ENCODE peak calls at places on chromosomes 13 and 19, in ten cellular contexts. G is fibroblast of the aortic adventitia, U is vagina, N is neural progenitor cell, S is cardiac muscle cell, D is H9, T is fibroblast of mammary gland, O is MCF 10A, M is HFF-Myc, Z is tibial artery. F is an unnamed sample.

GRCh38 chr19:8444677-8445487 is at the start of gene HNRNPM:
- DNase-seq in D (peak), U (peak), O (peak), N (peak), S (peak), Z (peak), M (peak), T (peak), G (peak), F (peak)

GRCh38 chr13:24694907-24695306 is 14.7 kb downstream of the ATP12A start:
- DNase-seq in D (no peak), Z (no peak), M (no peak), N (no peak), T (no peak), S (no peak), O (no peak), G (no peak), U (no peak), F (no peak)

GRCh38 chr19:38013913-38014575 is 107.0 kb downstream of the SIPA1L3 start:
- DNase-seq in D (no peak), U (no peak), G (no peak), M (no peak), T (no peak), S (no peak), Z (no peak), N (no peak), O (no peak), F (no peak)

GRCh38 chr19:41421314-41421713 is 5.9 kb downstream of the B3GNT8 start:
- DNase-seq in D (no peak), S (no peak), U (no peak), M (no peak), N (no peak), Z (no peak), G (no peak), O (no peak), T (no peak), F (no peak)

GRCh38 chr19:45306522-45307027 is 16.1 kb downstream of the CKM start:
- DNase-seq in T (no peak), Z (no peak), D (peak), O (no peak), M (no peak), U (no peak), N (no peak), G (no peak), S (peak), F (no peak)

GRCh38 chr13:111177803-111178389 is 62.8 kb downstream of the ARHGEF7 start:
- DNase-seq in T (peak), U (no peak), S (no peak), G (peak), N (no peak), Z (no peak), D (no peak), M (no peak), O (peak), F (peak)

GRCh38 chr13:35630551-35631275 is 154.2 kb upstream of the MAB21L1 start:
- DNase-seq in U (no peak), N (peak), Z (no peak), G (peak), D (peak), T (peak), S (peak), O (peak), M (peak), F (peak)

GRCh38 chr13:92681239-92681638 is 545.4 kb upstream of the GPC6 start:
- DNase-seq in U (no peak), Z (no peak), M (no peak), G (no peak), N (no peak), D (peak), O (no peak), T (no peak), S (no peak), F (no peak)

GRCh38 chr19:30897034-30897433 is 452.2 kb downstream of the TSHZ3 start:
- DNase-seq in Z (no peak), N (no peak), U (no peak), G (no peak), D (no peak), M (no peak), S (no peak), O (no peak), T (no peak), F (no peak)

GRCh38 chr19:2610637-2611482 is 91.6 kb downstream of the GNG7 start:
- DNase-seq in G (peak), M (no peak), D (peak), T (peak), Z (peak), S (peak), N (peak), U (no peak), O (peak), F (peak)

GRCh38 chr13:71828117-71828516 is 38.9 kb downstream of the DACH1 start:
- DNase-seq in U (no peak), M (no peak), T (no peak), Z (no peak), S (peak), O (no peak), D (no peak), N (no peak), G (no peak), F (no peak)

GRCh38 chr19:16522559-16523377 is 19.5 kb downstream of the CHERP start:
- DNase-seq in G (no peak), M (no peak), S (no peak), D (no peak), T (no peak), O (no peak), Z (no peak), U (no peak), N (no peak), F (no peak)

GRCh38 chr19:41339936-41340335 is 13.8 kb downstream of the TGFB1 start:
- DNase-seq in G (peak), M (no peak), Z (no peak), O (no peak), U (no peak), T (no peak), S (no peak), D (no peak), N (no peak), F (no peak)

GRCh38 chr13:96020155-96020575 is 33.0 kb downstream of the UGGT2 start:
- DNase-seq in G (peak), Z (no peak), N (peak), O (peak), U (no peak), M (peak), S (peak), D (peak), T (peak), F (peak)

GRCh38 chr19:28961772-28962500 is 251.0 kb downstream of the UQCRFS1 start:
- DNase-seq in N (no peak), O (no peak), D (no peak), Z (no peak), S (no peak), U (no peak), T (peak), G (peak), M (no peak), F (peak)

GRCh38 chr13:23728807-23729206 is 158.6 kb downstream of the TNFRSF19 start:
- DNase-seq in N (no peak), G (no peak), S (no peak), T (no peak), U (no peak), D (no peak), Z (no peak), M (no peak), O (no peak), F (no peak)

GRCh38 chr19:16247353-16248182 is 49.9 kb downstream of the AP1M1 start:
- DNase-seq in M (peak), U (no peak), O (peak), T (peak), G (peak), S (peak), N (peak), Z (peak), D (peak), F (peak)

DNA sequence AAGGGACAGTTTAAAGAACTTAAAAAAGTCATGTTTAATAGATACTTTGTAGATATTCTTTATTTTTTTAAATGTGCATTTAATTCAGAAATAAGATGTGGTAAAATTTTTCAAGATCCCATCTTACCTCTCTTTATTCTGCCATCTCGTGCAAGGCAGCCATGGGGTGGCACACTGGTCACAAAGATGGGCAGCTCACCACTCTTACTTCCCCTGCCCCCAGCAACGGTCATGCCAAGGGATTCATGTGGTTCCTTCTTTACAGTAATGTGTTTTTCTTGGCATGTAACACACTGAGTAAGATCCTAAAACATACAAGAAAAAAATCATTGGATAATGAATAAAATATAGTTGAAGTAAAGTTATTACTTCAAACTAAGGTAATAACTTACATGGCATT is 64.2 kb downstream of the LNX2 start:
- DNase-seq in D (no peak), M (no peak), T (peak), N (no peak), O (peak), G (peak), Z (peak), S (no peak), U (no peak), F (peak)
- TF ChIP-seq CTCF in D (no peak), M (no peak), T (peak), N (no peak), O (peak), G (peak), Z (peak), S (peak), U (no peak), F (no peak)

GRCh38 chr13:78689011-78689410 is 30.1 kb upstream of the OBI1 start:
- DNase-seq in T (no peak), U (no peak), O (no peak), Z (no peak), G (peak), D (no peak), M (no peak), S (peak), N (peak), F (no peak)
- TF ChIP-seq CTCF in T (peak), U (no peak), O (no peak), Z (no peak), G (no peak), D (peak), M (no peak), S (peak), N (peak), F (no peak)

DNA sequence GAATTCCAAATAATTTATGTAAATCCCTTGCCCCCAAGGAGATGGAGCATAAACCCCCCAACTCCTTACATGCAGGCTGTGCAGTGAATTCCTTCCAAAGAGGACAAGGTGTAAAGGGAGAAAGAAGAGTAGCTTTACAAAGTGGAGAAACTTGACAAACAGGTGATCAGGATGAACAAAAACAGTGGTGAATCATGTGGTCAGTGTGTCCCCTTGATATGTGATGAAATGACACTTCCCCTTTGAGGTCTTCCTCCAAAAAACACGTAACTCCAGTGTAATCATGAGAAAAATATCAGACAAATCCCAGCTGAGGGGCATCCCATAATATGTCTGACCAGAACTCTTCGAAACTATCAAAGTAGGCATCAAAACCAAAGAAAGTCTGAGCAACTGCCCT is 29.5 kb upstream of the AKT2 start:
- DNase-seq in G (no peak), D (no peak), T (no peak), M (no peak), Z (no peak), U (no peak), S (no peak), N (no peak), O (no peak), F (no peak)
- TF ChIP-seq CTCF in G (no peak), D (no peak), T (no peak), M (no peak), Z (no peak), U (no peak), S (no peak), N (no peak), O (no peak), F (no peak)

GRCh38 chr13:112819111-112819510 is 129.3 kb downstream of the ATP11A start:
- DNase-seq in U (no peak), T (no peak), S (no peak), M (no peak), G (no peak), N (no peak), Z (no peak), D (no peak), O (no peak), F (no peak)

GRCh38 chr13:112819816-112820215 is 130.0 kb downstream of the ATP11A start:
- DNase-seq in G (no peak), N (no peak), D (no peak), Z (no peak), S (peak), O (no peak), M (no peak), U (no peak), T (no peak), F (no peak)

GRCh38 chr13:112818040-112818697 is 128.3 kb downstream of the ATP11A start:
- DNase-seq in G (no peak), M (no peak), N (no peak), O (no peak), D (no peak), Z (no peak), T (no peak), U (no peak), S (no peak), F (no peak)

GRCh38 chr13:112820318-112820717 is 130.5 kb downstream of the ATP11A start:
- DNase-seq in S (no peak), T (no peak), O (no peak), M (no peak), N (no peak), D (no peak), U (no peak), Z (no peak), G (no peak), F (no peak)

DNA sequence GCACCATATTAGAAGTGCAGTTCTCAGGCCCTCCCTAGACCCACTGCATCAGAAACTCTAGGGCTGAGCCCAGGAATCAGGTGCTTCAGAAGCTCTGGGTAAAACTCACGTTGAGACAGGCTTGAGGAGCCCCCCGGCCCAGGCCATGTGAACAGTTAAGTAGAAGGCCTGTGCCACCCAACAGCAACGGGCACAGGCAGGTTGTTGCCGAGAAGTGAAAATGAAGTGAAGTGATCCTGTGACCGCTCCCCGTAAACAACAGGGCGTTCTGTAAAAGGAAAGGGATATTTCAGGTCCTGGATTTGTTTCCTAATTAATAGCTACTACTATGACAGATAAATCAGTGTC is 128.8 kb downstream of the ATP11A start:
- DNase-seq in G (no peak), U (no peak), D (no peak), N (no peak), S (no peak), O (no peak), M (no peak), Z (no peak), T (no peak), F (no peak)
- TF ChIP-seq CTCF in G (no peak), U (no peak), D (no peak), N (no peak), S (no peak), O (no peak), M (no peak), Z (no peak), T (no peak), F (no peak)

GRCh38 chr19:49662011-49662410 is 3.6 kb downstream of the IRF3 start:
- DNase-seq in N (no peak), G (no peak), T (no peak), D (no peak), O (no peak), S (no peak), Z (no peak), U (no peak), M (no peak), F (no peak)

GRCh38 chr19:49663224-49663623 is 2.4 kb downstream of the IRF3 start:
- DNase-seq in Z (no peak), N (no peak), M (no peak), U (no peak), S (no peak), T (no peak), O (no peak), G (no peak), D (no peak), F (no peak)

GRCh38 chr19:49665301-49666119 is at the start of the genes BCL2L12 and IRF3:
- DNase-seq in D (peak), M (peak), T (peak), N (peak), U (peak), Z (peak), S (peak), O (peak), G (peak), F (peak)

GRCh38 chr19:49666120-49666444 is 349 bp downstream of the BCL2L12 start:
- DNase-seq in T (peak), M (no peak), G (no peak), U (no peak), S (no peak), O (no peak), Z (no peak), N (no peak), D (no peak), F (no peak)

DNA sequence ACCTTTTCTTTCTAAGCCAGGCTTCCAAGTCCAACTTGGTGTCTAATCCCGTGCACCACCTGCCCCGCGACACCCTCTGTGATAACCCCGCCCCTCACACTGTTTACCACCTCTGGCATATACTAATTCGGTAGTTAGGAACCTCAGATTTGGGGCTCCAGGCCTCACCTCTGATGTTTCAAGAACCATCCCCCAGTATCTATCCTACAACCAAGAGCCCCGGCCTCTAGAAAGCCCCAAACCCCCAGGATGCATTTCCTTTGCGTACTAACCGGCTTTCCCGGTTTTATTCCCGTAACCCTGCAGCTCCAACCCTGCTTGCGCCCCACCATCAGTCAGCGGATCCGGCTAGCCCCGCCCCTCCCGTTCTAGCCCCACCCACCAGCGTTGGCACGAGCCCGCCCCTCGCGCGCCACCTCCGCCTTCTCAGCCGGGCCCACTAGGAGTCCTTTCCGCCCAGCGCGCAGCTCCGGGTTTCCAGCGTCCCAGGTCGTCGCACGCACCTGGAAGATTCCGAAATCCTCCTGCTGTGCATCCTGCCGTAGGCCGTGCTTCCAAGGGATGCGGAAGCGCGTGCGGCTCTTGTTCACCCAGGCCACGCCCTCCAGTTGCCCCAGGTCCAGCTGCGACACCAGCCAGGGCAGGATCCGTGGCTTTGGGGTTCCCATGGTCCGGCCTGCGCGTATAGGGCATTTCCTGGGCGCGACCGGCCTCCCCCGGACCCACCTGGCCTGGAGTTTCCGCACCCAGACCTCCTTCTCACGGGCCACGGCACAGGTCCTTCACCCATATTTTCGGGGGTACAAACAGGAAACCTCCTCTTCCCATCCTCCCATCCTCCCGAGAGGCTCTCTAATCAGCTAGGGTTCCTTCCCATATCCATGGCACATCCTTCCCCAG is 1.2 kb downstream of the IRF3 start:
- DNase-seq in M (no peak), T (peak), G (peak), S (peak), U (no peak), Z (peak), O (peak), N (peak), D (peak), F (peak)
- TF ChIP-seq CTCF in M (no peak), T (no peak), G (peak), S (no peak), U (peak), Z (peak), O (no peak), N (peak), D (peak), F (no peak)

DNA sequence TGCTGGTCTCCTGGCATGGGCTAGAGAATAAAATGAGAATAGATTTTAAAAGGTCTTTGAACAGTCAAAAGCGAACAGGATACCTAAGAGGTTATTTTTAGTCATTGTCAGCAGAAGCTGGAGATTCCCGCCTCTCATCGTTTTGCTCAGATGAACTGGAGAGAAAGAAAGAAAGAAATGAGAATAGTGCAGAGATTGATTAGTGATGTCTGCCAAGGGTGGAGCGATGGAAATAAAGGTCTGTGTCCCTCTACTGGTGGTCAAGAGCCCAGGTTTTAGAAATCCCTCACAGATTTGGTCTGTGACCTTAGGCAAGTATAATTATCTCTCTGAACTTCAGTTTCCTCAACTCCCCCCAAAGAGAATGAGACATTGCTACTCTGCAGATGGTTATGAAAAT is 5.4 kb downstream of the NCAN start:
- DNase-seq in T (peak), U (no peak), Z (no peak), D (peak), N (no peak), M (no peak), O (peak), G (peak), S (no peak), F (peak)
- TF ChIP-seq CTCF in T (peak), U (no peak), Z (no peak), D (peak), N (peak), M (no peak), O (no peak), G (no peak), S (no peak), F (no peak)

GRCh38 chr13:20129076-20129475 is 31.8 kb downstream of the GJA3 start:
- DNase-seq in D (peak), T (no peak), G (no peak), U (no peak), Z (no peak), M (no peak), O (no peak), N (no peak), S (no peak), F (no peak)

GRCh38 chr13:20130012-20130411 is 30.8 kb downstream of the GJA3 start:
- DNase-seq in O (no peak), S (no peak), U (no peak), D (no peak), G (no peak), M (no peak), T (no peak), Z (no peak), N (no peak), F (no peak)

GRCh38 chr13:20127563-20128458 is 33.0 kb downstream of the GJA3 start:
- DNase-seq in T (peak), O (peak), Z (no peak), M (no peak), U (no peak), G (peak), D (peak), S (peak), N (peak), F (peak)

GRCh38 chr13:20127263-20127562 is 33.6 kb downstream of the GJA3 start:
- DNase-seq in O (peak), N (no peak), T (no peak), S (no peak), U (no peak), G (no peak), M (no peak), Z (no peak), D (no peak), F (no peak)

GRCh38 chr13:20128459-20128927 is 32.4 kb downstream of the GJA3 start:
- DNase-seq in T (no peak), S (peak), N (peak), O (no peak), G (no peak), D (peak), U (no peak), Z (no peak), M (no peak), F (no peak)
- TF ChIP-seq CTCF in T (no peak), S (peak), N (peak), O (peak), G (no peak), D (peak), U (no peak), Z (no peak), M (peak), F (no peak)

DNA sequence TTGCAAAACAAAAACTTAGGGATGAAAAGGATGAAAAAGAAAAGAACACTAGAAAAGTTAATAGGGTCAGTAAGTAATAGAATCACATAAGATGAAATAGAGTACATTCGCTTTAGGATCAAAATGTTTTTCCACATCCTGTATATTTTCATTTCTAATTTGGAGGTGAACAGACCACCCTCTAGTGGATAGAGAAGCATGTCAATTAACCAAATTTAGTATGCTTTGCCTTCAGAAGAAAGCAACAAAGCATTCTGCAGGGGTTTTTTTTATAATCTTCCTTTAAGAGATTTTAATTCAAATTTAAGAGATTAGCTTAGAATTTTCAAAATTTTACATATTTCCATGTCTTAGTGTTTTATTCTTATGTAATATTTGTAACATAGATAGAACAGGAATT is 610.9 kb upstream of the SGCG start:
- DNase-seq in T (no peak), O (no peak), G (no peak), N (no peak), Z (no peak), U (no peak), D (no peak), M (no peak), S (no peak), F (no peak)
- TF ChIP-seq CTCF in T (no peak), O (peak), G (no peak), N (peak), Z (no peak), U (no peak), D (peak), M (no peak), S (no peak), F (no peak)